ENCODE peak calls at places on chromosome 10, in six cellular contexts. One of them, this sample, is unnamed.

GRCh38 chr10:53765311-53765710 is 992.7 kb upstream of the MBL2 start:
- DNase-seq in AG04450: no peak
- DNase-seq in heart right ventricle: no peak
- DNase-seq in retinal pigment epithelial cell: peak; percentile 27
- DNase-seq in BE2C: no peak
- DNase-seq in progenitor cell of endocrine pancreas: no peak
- DNase-seq in this sample: no peak

GRCh38 chr10:50322075-50322474 is 70.8 kb upstream of the ASAH2 start:
- DNase-seq in AG04450: no peak
- DNase-seq in heart right ventricle: no peak
- DNase-seq in retinal pigment epithelial cell: no peak
- DNase-seq in BE2C: no peak
- DNase-seq in progenitor cell of endocrine pancreas: no peak
- DNase-seq in this sample: no peak

GRCh38 chr10:110415809-110416208 is 81.9 kb upstream of the DUSP5 start:
- DNase-seq in AG04450: no peak
- DNase-seq in heart right ventricle: no peak
- DNase-seq in retinal pigment epithelial cell: no peak
- DNase-seq in BE2C: peak; percentile 24
- DNase-seq in progenitor cell of endocrine pancreas: no peak
- DNase-seq in this sample: no peak

GRCh38 chr10:74981831-74982633 is 129.4 kb upstream of the SAMD8 start:
- DNase-seq in AG04450: no peak
- DNase-seq in heart right ventricle: no peak
- DNase-seq in retinal pigment epithelial cell: no peak
- DNase-seq in BE2C: no peak
- DNase-seq in progenitor cell of endocrine pancreas: no peak
- DNase-seq in this sample: peak; percentile 14

GRCh38 chr10:44436240-44436639 is 51.3 kb upstream of the CXCL12 start:
- DNase-seq in AG04450: no peak
- DNase-seq in heart right ventricle: no peak
- DNase-seq in retinal pigment epithelial cell: no peak
- DNase-seq in BE2C: no peak
- DNase-seq in progenitor cell of endocrine pancreas: no peak
- DNase-seq in this sample: no peak

GRCh38 chr10:131554821-131555220 is 243.3 kb upstream of the TCERG1L start:
- DNase-seq in AG04450: no peak
- DNase-seq in heart right ventricle: no peak
- DNase-seq in retinal pigment epithelial cell: no peak
- DNase-seq in BE2C: no peak
- DNase-seq in progenitor cell of endocrine pancreas: no peak
- DNase-seq in this sample: no peak

GRCh38 chr10:120978589-120979252 is 127.6 kb downstream of the WDR11 start:
- DNase-seq in AG04450: no peak
- DNase-seq in heart right ventricle: no peak
- DNase-seq in retinal pigment epithelial cell: peak; percentile 71
- DNase-seq in BE2C: no peak
- DNase-seq in progenitor cell of endocrine pancreas: no peak
- DNase-seq in this sample: peak; percentile 65

GRCh38 chr10:82397859-82398258 is 522.9 kb downstream of the NRG3 start:
- DNase-seq in AG04450: no peak
- DNase-seq in heart right ventricle: no peak
- DNase-seq in retinal pigment epithelial cell: no peak
- DNase-seq in BE2C: peak; percentile 28
- DNase-seq in progenitor cell of endocrine pancreas: no peak
- DNase-seq in this sample: no peak

GRCh38 chr10:133162178-133162909 is 2.3 kb downstream of the KNDC1 start:
- DNase-seq in AG04450: no peak
- DNase-seq in heart right ventricle: no peak
- DNase-seq in retinal pigment epithelial cell: no peak
- DNase-seq in BE2C: no peak
- DNase-seq in progenitor cell of endocrine pancreas: no peak
- DNase-seq in this sample: no peak

GRCh38 chr10:14967897-14968296 is 8.7 kb downstream of the MEIG1 start:
- DNase-seq in AG04450: no peak
- DNase-seq in heart right ventricle: no peak
- DNase-seq in retinal pigment epithelial cell: no peak
- DNase-seq in BE2C: no peak
- DNase-seq in progenitor cell of endocrine pancreas: no peak
- DNase-seq in this sample: no peak

GRCh38 chr10:14975672-14976273 is 16.6 kb downstream of the MEIG1 start:
- DNase-seq in AG04450: no peak
- DNase-seq in heart right ventricle: no peak
- DNase-seq in retinal pigment epithelial cell: no peak
- DNase-seq in BE2C: peak; percentile 20
- DNase-seq in progenitor cell of endocrine pancreas: no peak
- DNase-seq in this sample: no peak

DNA sequence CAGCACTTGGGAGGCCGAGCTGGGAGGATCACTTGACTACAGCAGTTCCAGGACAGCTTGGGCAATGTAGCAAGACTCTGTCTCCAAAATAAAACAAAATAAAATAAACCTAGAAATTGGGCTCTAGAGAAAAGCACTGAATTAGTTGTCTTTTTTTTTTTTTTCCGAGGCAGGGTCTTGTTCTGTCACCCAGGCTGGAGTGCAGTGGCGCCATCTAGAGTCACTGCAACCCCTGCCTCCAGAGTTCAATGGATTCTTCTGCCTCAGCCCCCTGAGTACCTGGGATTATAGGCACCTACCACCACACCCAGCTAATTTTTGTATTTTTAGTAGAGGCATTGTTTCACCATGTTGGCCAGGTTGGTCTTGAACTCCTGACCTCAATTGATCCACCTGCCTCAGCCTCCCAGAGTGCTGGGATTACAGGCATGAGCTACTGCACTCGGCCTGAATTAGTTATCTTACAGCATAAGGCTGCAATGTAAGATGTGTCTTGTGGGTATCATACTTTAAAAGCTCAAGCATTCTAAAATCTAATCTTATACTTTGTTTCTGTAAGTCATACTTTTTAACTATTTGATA is 12.8 kb downstream of the MEIG1 start:
- DNase-seq in AG04450: no peak
- DNase-seq in heart right ventricle: no peak
- DNase-seq in retinal pigment epithelial cell: no peak
- DNase-seq in BE2C: peak; percentile 42
- DNase-seq in progenitor cell of endocrine pancreas: no peak
- DNase-seq in this sample: peak; percentile 33
- TF ChIP-seq CTCF in AG04450: peak; percentile 48
- TF ChIP-seq CTCF in heart right ventricle: peak; percentile 55
- TF ChIP-seq CTCF in retinal pigment epithelial cell: peak; percentile 67
- TF ChIP-seq CTCF in BE2C: peak; percentile 76
- TF ChIP-seq CTCF in progenitor cell of endocrine pancreas: peak; percentile 61
- TF ChIP-seq CTCF in this sample: peak; percentile 49

GRCh38 chr10:33327750-33328149 is 6.7 kb downstream of the NRP1 start:
- DNase-seq in AG04450: no peak
- DNase-seq in heart right ventricle: no peak
- DNase-seq in retinal pigment epithelial cell: no peak
- DNase-seq in BE2C: no peak
- DNase-seq in progenitor cell of endocrine pancreas: no peak
- DNase-seq in this sample: no peak
- TF ChIP-seq CTCF in AG04450: peak; percentile 45
- TF ChIP-seq CTCF in heart right ventricle: peak; percentile 22
- TF ChIP-seq CTCF in retinal pigment epithelial cell: peak; percentile 48
- TF ChIP-seq CTCF in BE2C: peak; percentile 48
- TF ChIP-seq CTCF in progenitor cell of endocrine pancreas: peak; percentile 13
- TF ChIP-seq CTCF in this sample: peak; percentile 20

DNA sequence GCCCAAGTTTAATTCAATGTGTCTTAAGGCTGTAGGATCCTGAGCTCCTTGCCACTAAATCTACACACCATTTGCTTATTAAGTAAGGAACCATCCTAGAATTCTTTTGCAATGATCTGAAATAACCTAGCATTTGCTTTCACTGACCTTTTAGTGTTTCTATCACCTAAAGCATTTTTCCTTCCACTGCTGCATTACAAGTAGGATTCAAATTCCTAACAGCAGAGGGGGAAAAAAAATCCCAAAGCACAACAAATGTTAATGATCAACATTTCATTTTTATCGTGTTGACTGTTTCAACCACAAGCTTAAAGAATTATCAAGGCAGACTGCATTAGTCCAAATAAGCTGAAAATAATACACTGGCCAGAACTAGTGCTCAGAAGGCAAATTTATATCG is 174.7 kb upstream of the TCF7L2 start:
- DNase-seq in AG04450: no peak
- DNase-seq in heart right ventricle: no peak
- DNase-seq in retinal pigment epithelial cell: peak; percentile 67
- DNase-seq in BE2C: no peak
- DNase-seq in progenitor cell of endocrine pancreas: no peak
- DNase-seq in this sample: no peak
- TF ChIP-seq CTCF in AG04450: peak; percentile 58
- TF ChIP-seq CTCF in heart right ventricle: no peak
- TF ChIP-seq CTCF in retinal pigment epithelial cell: peak; percentile 62
- TF ChIP-seq CTCF in BE2C: no peak
- TF ChIP-seq CTCF in progenitor cell of endocrine pancreas: peak; percentile 47
- TF ChIP-seq CTCF in this sample: no peak

GRCh38 chr10:88841316-88842111 is 10.1 kb downstream of the ANKRD22 start:
- DNase-seq in AG04450: no peak
- DNase-seq in heart right ventricle: no peak
- DNase-seq in retinal pigment epithelial cell: no peak
- DNase-seq in BE2C: no peak
- DNase-seq in progenitor cell of endocrine pancreas: no peak
- DNase-seq in this sample: no peak
- TF ChIP-seq CTCF in AG04450: no peak
- TF ChIP-seq CTCF in heart right ventricle: no peak
- TF ChIP-seq CTCF in retinal pigment epithelial cell: no peak
- TF ChIP-seq CTCF in BE2C: no peak
- TF ChIP-seq CTCF in progenitor cell of endocrine pancreas: no peak
- TF ChIP-seq CTCF in this sample: no peak

DNA sequence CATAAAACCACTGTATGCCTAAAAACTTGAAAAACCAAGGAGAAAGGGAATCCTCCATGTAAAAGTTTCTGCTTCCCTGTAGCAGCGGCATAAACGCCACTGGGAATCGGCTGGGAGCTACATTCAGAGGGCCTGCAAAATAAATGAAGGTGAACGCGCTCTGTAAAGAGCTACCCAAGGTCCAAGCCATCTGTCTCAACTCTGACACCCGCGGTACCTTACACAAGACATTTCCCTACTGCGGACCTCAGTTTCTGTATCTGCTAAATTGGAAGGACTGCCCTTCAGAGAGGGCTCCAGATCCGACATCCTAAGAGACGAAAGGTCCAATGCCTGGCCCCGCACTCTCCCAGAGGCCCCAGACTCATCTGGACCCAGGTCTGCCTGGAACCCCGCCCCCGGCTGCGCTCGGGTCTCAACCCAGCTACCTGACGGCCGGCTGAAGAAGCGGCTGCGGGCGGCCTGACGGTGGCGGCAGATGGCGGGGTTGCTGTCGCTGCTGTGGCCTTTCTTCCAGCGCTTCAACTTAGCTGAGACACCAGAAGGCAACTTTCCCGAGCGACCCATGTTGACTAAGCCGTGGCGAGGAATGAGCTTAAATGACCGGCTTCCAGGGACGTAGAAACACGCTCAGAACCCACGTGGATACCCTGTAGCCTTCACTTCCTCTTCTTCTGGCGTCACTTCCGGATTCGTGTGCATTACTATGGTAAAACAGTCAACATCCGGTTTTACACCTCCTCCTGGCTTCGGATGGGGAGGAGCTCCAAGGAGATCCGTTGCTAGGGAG is at the start of gene RRP12:
- DNase-seq in AG04450: peak; percentile 87
- DNase-seq in heart right ventricle: peak; percentile 96
- DNase-seq in retinal pigment epithelial cell: peak; percentile 92
- DNase-seq in BE2C: peak; percentile 86
- DNase-seq in progenitor cell of endocrine pancreas: peak; percentile 42
- DNase-seq in this sample: peak; percentile 90
- TF ChIP-seq CTCF in AG04450: no peak
- TF ChIP-seq CTCF in heart right ventricle: no peak
- TF ChIP-seq CTCF in retinal pigment epithelial cell: peak; percentile 27
- TF ChIP-seq CTCF in BE2C: no peak
- TF ChIP-seq CTCF in progenitor cell of endocrine pancreas: peak; percentile 23
- TF ChIP-seq CTCF in this sample: no peak

GRCh38 chr10:70693619-70694286 is 21.4 kb downstream of the ADAMTS14 start:
- DNase-seq in AG04450: peak; percentile 55
- DNase-seq in heart right ventricle: peak; percentile 39
- DNase-seq in retinal pigment epithelial cell: no peak
- DNase-seq in BE2C: peak; percentile 87
- DNase-seq in progenitor cell of endocrine pancreas: no peak
- DNase-seq in this sample: no peak

GRCh38 chr10:70699063-70699658 is 26.9 kb downstream of the ADAMTS14 start:
- DNase-seq in AG04450: no peak
- DNase-seq in heart right ventricle: no peak
- DNase-seq in retinal pigment epithelial cell: no peak
- DNase-seq in BE2C: no peak
- DNase-seq in progenitor cell of endocrine pancreas: no peak
- DNase-seq in this sample: no peak

GRCh38 chr10:70692043-70692603 is 19.8 kb downstream of the ADAMTS14 start:
- DNase-seq in AG04450: no peak
- DNase-seq in heart right ventricle: no peak
- DNase-seq in retinal pigment epithelial cell: no peak
- DNase-seq in BE2C: no peak
- DNase-seq in progenitor cell of endocrine pancreas: no peak
- DNase-seq in this sample: no peak

GRCh38 chr10:70694410-70695179 is 22.3 kb downstream of the ADAMTS14 start:
- DNase-seq in AG04450: peak; percentile 75
- DNase-seq in heart right ventricle: no peak
- DNase-seq in retinal pigment epithelial cell: no peak
- DNase-seq in BE2C: no peak
- DNase-seq in progenitor cell of endocrine pancreas: no peak
- DNase-seq in this sample: no peak

GRCh38 chr10:70695241-70696030 is 23.1 kb downstream of the ADAMTS14 start:
- DNase-seq in AG04450: no peak
- DNase-seq in heart right ventricle: no peak
- DNase-seq in retinal pigment epithelial cell: no peak
- DNase-seq in BE2C: no peak
- DNase-seq in progenitor cell of endocrine pancreas: no peak
- DNase-seq in this sample: no peak
- TF ChIP-seq CTCF in AG04450: no peak
- TF ChIP-seq CTCF in heart right ventricle: no peak
- TF ChIP-seq CTCF in retinal pigment epithelial cell: no peak
- TF ChIP-seq CTCF in BE2C: no peak
- TF ChIP-seq CTCF in progenitor cell of endocrine pancreas: no peak
- TF ChIP-seq CTCF in this sample: no peak